ENCODE peak calls at places on chromosomes 6 and 20, in nine cellular contexts. W is A549, O is vagina, F is Peyer's patch, V is GM12892, M is H1, K is H54, N is body of pancreas, C is heart left ventricle. E is an unnamed sample.

GRCh38 chr6:49915035-49915434 is 48.7 kb upstream of the CRISP1 start:
- DNase-seq in C (peak; percentile 67), W (no peak), V (no peak), O (no peak), F (no peak), K (no peak), M (no peak), N (no peak), E (no peak)

GRCh38 chr6:40586800-40587201 is 363 bp downstream of the LRFN2 start:
- DNase-seq in V (no peak), N (peak; percentile 33), K (no peak), C (no peak), W (no peak), M (peak; percentile 52), O (no peak), F (no peak), E (no peak)

GRCh38 chr6:144340541-144341371 is 55.6 kb downstream of the UTRN start:
- DNase-seq in W (no peak), F (no peak), M (no peak), K (no peak), N (no peak), O (no peak), C (no peak), V (no peak), E (no peak)

GRCh38 chr6:52352239-52353008 is 9.5 kb upstream of the PAQR8 start:
- DNase-seq in N (no peak), M (no peak), K (peak; percentile 81), V (no peak), F (no peak), O (no peak), C (peak; percentile 30), W (peak; percentile 65), E (no peak)

GRCh38 chr20:31894980-31895675 is 24.7 kb downstream of the TTLL9 start:
- DNase-seq in M (no peak), F (no peak), O (no peak), C (peak; percentile 52), N (no peak), W (no peak), V (peak; percentile 54), K (peak; percentile 68), E (peak; percentile 82)

GRCh38 chr6:42120895-42121865 is 21.2 kb downstream of the C6orf132 start:
- DNase-seq in O (no peak), K (peak; percentile 63), N (no peak), C (no peak), W (no peak), V (no peak), F (peak; percentile 51), M (no peak), E (no peak)

GRCh38 chr6:139588734-139589418 is 214.4 kb upstream of the CITED2 start:
- DNase-seq in M (no peak), V (no peak), W (no peak), C (no peak), O (no peak), F (no peak), K (no peak), N (no peak), E (no peak)

GRCh38 chr20:2156224-2156623 is 54.6 kb downstream of the STK35 start:
- DNase-seq in F (no peak), W (no peak), N (no peak), M (no peak), O (no peak), K (no peak), C (no peak), V (no peak), E (no peak)

GRCh38 chr6:2843138-2843740 is 1.6 kb upstream of the SERPINB1 start:
- DNase-seq in M (no peak), F (peak; percentile 41), C (no peak), N (no peak), V (no peak), O (no peak), K (no peak), W (no peak), E (no peak)

GRCh38 chr6:131792091-131792496 is 15.7 kb upstream of the ENPP1 start:
- DNase-seq in K (peak; percentile 32), V (no peak), M (no peak), W (no peak), O (no peak), N (no peak), C (no peak), F (no peak), E (no peak)

GRCh38 chr6:72649032-72649984 is 27.4 kb downstream of the KCNQ5 start:
- DNase-seq in W (no peak), K (no peak), M (no peak), C (no peak), V (no peak), O (no peak), N (no peak), F (no peak), E (no peak)

GRCh38 chr20:44160133-44160532 is 26.9 kb downstream of the JPH2 start:
- DNase-seq in W (no peak), M (no peak), C (no peak), O (no peak), V (no peak), K (no peak), N (no peak), F (no peak), E (no peak)

GRCh38 chr6:134921276-134921979 is 28.5 kb downstream of the ALDH8A1 start:
- DNase-seq in M (no peak), O (no peak), C (no peak), K (no peak), N (no peak), F (no peak), V (no peak), W (no peak), E (no peak)

GRCh38 chr6:148438593-148438992 is 96.0 kb downstream of the SASH1 start:
- DNase-seq in F (no peak), V (no peak), W (no peak), K (no peak), M (peak; percentile 2), C (no peak), N (no peak), O (no peak), E (peak; percentile 27)

GRCh38 chr6:79384845-79385244 is 150.4 kb upstream of the HMGN3 start:
- DNase-seq in O (no peak), C (no peak), W (no peak), K (no peak), F (no peak), N (no peak), M (no peak), V (no peak), E (no peak)

GRCh38 chr20:51767018-51767866 is 948 bp downstream of the ATP9A start:
- DNase-seq in C (peak; percentile 78), K (peak; percentile 58), M (peak; percentile 88), V (no peak), W (peak; percentile 72), F (peak; percentile 95), O (no peak), N (peak; percentile 91), E (peak; percentile 70)
- TF ChIP-seq POLR2A in C (no peak), K (no peak), M (no peak), V (no peak), W (no peak), F (peak; percentile 58), O (no peak), N (peak; percentile 78), E (peak; percentile 29)

DNA sequence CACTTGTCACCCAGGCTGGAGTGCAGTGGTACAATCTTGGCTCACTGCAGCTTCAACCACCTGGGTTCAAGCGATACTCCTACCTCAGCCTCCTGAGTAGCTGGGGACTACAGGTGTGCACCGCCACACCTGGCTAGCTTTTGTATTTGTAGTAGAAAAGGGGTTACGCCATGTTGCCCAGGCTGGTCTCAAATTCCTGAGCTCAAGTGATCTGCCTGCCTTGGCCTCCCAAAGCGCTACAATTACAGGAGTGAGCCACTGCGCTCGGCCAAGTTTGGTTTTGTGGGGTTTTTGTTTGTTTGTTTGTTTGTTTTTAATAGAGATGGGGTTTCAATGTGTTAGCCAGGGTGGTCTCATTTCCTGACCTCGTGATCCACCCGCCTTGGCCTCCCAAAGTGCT is 12.3 kb downstream of the LOC128125822 start:
- DNase-seq in V (no peak), N (no peak), F (no peak), O (no peak), M (no peak), W (no peak), K (no peak), C (no peak), E (no peak)
- TF ChIP-seq POLR2A in V (no peak), N (no peak), F (no peak), O (no peak), M (no peak), W (no peak), K (no peak), C (no peak), E (no peak)

DNA sequence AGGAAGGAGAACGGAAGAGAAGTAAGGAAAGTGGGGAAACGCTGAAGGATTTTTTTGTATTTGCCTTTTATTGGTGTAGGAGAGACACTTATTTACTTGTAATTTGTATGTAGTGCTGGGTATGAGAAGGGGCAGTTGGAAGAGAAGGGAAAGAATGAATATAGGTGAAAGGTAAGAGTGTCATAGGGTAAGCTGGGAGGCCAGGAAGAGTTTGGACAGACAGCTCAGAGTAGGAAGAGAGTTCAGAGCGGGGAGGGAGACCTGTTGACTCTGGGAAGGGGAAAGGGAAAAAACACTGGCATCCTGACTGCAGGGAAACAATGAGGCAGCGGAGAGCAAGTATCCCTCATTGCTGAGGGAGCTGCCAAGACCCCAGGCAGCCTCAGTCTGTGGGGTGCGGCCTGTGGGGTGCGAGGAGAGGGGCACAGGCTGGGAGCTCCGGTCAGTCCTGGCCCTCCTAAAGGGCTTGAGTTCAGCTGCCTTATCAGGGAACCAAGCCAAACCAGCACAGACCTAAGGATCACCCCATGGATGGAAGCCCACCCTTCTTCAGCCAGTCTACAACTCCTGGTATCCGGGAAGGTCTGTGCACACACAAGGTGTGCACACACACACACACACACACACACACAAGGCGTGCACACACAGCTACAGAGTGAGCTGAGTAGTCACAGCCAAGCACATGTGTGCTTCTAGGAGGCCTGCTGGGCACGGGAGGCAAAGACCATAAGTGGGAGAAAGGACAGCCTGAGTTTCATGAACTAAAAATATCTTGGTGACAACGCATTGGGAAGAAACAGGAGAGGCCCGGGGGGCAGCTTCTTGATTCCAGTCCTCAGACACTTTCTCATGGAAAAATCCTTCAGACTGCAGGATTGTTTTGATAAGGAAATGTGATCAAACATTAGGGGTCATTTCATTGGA is 2.9 kb downstream of the TRAF3IP2 start:
- DNase-seq in O (no peak), W (no peak), V (no peak), K (no peak), N (no peak), F (no peak), C (peak; percentile 85), M (no peak), E (peak; percentile 49)
- TF ChIP-seq POLR2A in O (no peak), W (no peak), V (no peak), K (no peak), N (no peak), F (no peak), C (no peak), M (no peak), E (peak; percentile 27)

DNA sequence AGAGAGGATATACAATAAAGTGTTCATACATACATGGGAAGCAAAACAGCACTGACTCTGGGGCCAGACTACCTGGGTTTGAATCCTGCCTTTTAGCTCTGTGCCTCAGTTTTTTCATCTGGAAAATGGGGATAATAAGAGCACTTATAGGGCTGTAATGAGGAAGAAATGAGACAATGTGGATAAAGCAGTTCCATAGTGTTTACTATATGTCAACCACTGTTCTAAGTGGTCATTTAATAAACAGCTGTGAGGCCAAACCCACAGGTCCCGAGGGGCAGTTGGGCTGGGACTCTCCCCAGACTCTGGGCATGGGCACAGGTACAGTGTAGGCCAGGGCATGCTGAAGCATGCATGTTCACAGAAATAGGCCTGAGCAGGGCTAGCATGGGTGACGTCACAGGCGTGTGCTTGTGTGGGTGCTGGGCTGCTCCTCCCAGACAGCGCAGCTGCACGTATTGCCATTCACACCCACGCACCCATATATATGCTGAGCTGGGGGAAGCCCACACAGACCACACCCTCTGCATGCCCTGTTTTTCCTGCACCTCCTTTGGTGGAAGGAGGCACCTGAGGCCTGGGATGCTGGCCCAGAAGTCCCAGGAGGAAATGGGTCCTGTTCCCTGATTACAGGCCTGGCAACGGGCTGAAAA is 3.5 kb upstream of the PLCG1 start:
- DNase-seq in C (no peak), M (no peak), O (no peak), F (no peak), K (no peak), N (no peak), V (peak; percentile 67), W (no peak), E (no peak)
- TF ChIP-seq POLR2A in C (no peak), M (no peak), O (no peak), F (no peak), K (no peak), N (no peak), V (no peak), W (no peak), E (no peak)

E was measured in uterus.